ENCODE peak calls at places on chromosomes 16 and 17, in six cellular contexts. Z is choroid plexus epithelial cell, V is breast epithelium, U is ascending aorta, Q is ovary, D is GM10248. R is an unnamed sample.

GRCh38 chr16:50821586-50821985 is 79.7 kb downstream of the CYLD start:
- DNase-seq in Z (no peak), V (no peak), U (no peak), Q (no peak), D (no peak), R (no peak)

GRCh38 chr16:85461814-85462404 is 151.2 kb upstream of the GSE1 start:
- DNase-seq in Z (peak; percentile 63), V (no peak), U (no peak), Q (peak; percentile 61), D (no peak), R (no peak)

GRCh38 chr17:2892305-2892971 is 96.2 kb downstream of the RAP1GAP2 start:
- DNase-seq in Z (peak; percentile 79), V (peak; percentile 19), U (no peak), Q (no peak), D (no peak), R (no peak)

GRCh38 chr17:55434721-55435120 is 13.1 kb upstream of the MMD start:
- DNase-seq in Z (no peak), V (no peak), U (no peak), Q (no peak), D (no peak), R (no peak)

GRCh38 chr16:85002643-85003042 is 8.7 kb downstream of the ZDHHC7 start:
- DNase-seq in Z (no peak), V (no peak), U (no peak), Q (no peak), D (no peak), R (no peak)

GRCh38 chr17:36977066-36977465 is 28.3 kb downstream of the AATF start:
- DNase-seq in Z (no peak), V (no peak), U (no peak), Q (no peak), D (no peak), R (no peak)

GRCh38 chr17:1643999-1644492 is 1.5 kb downstream of the SCARF1 start:
- DNase-seq in Z (no peak), V (no peak), U (no peak), Q (no peak), D (peak; percentile 41), R (no peak)

GRCh38 chr16:67873435-67874146 is 739 bp downstream of the EDC4 start:
- DNase-seq in Z (no peak), V (no peak), U (no peak), Q (no peak), D (no peak), R (no peak)

GRCh38 chr16:55495616-55496289 is 13.1 kb upstream of the LPCAT2 start:
- DNase-seq in Z (peak; percentile 91), V (no peak), U (no peak), Q (no peak), D (no peak), R (no peak)

GRCh38 chr16:79329163-79329521 is 271.4 kb downstream of the MAF start:
- DNase-seq in Z (no peak), V (no peak), U (no peak), Q (no peak), D (no peak), R (no peak)

GRCh38 chr17:3710951-3711383 is 12.7 kb upstream of the HASPIN start:
- DNase-seq in Z (peak; percentile 74), V (no peak), U (no peak), Q (no peak), D (peak; percentile 87), R (no peak)

GRCh38 chr17:3804503-3804931 is 3.5 kb upstream of the ITGAE start:
- DNase-seq in Z (peak; percentile 69), V (no peak), U (no peak), Q (no peak), D (peak; percentile 78), R (no peak)

GRCh38 chr16:68422396-68422964 is 25.8 kb downstream of the SMPD3 start:
- DNase-seq in Z (no peak), V (no peak), U (no peak), Q (no peak), D (no peak), R (no peak)

GRCh38 chr16:11743308-11744074 is 834 bp upstream of the TXNDC11 start:
- DNase-seq in Z (peak; percentile 91), V (peak; percentile 46), U (peak; percentile 39), Q (peak; percentile 58), D (peak; percentile 35), R (no peak)

GRCh38 chr17:82767041-82767754 is 15.3 kb downstream of the TBCD start:
- DNase-seq in Z (peak; percentile 59), V (no peak), U (no peak), Q (peak; percentile 48), D (peak; percentile 67), R (peak; percentile 65)

GRCh38 chr16:87552772-87553171 is 49.5 kb upstream of the JPH3 start:
- DNase-seq in Z (peak; percentile 32), V (no peak), U (no peak), Q (no peak), D (no peak), R (no peak)

GRCh38 chr17:62848334-62848733 is 40.2 kb upstream of the MARCHF10 start:
- DNase-seq in Z (no peak), V (no peak), U (no peak), Q (no peak), D (no peak), R (no peak)

GRCh38 chr17:36977568-36977967 is 28.8 kb downstream of the AATF start:
- DNase-seq in Z (no peak), V (no peak), U (no peak), Q (no peak), D (no peak), R (no peak)

GRCh38 chr16:9800180-9800738 is 382.0 kb downstream of the GRIN2A start:
- DNase-seq in Z (no peak), V (no peak), U (no peak), Q (no peak), D (no peak), R (no peak)

GRCh38 chr16:53886482-53887378 is 182.8 kb downstream of the FTO start:
- DNase-seq in Z (no peak), V (no peak), U (no peak), Q (no peak), D (no peak), R (no peak)

GRCh38 chr16:72349719-72350118 is 177.8 kb upstream of the PMFBP1 start:
- DNase-seq in Z (no peak), V (no peak), U (no peak), Q (no peak), D (no peak), R (no peak)

GRCh38 chr17:65294184-65294719 is 157.1 kb downstream of the RGS9 start:
- DNase-seq in Z (peak; percentile 86), V (peak; percentile 26), U (no peak), Q (peak; percentile 63), D (peak; percentile 76), R (peak; percentile 59)
- TF ChIP-seq CTCF in Z (peak; percentile 95), V (peak; percentile 66), U (peak; percentile 64), Q (peak; percentile 52), D (peak; percentile 63), R (peak; percentile 91)

DNA sequence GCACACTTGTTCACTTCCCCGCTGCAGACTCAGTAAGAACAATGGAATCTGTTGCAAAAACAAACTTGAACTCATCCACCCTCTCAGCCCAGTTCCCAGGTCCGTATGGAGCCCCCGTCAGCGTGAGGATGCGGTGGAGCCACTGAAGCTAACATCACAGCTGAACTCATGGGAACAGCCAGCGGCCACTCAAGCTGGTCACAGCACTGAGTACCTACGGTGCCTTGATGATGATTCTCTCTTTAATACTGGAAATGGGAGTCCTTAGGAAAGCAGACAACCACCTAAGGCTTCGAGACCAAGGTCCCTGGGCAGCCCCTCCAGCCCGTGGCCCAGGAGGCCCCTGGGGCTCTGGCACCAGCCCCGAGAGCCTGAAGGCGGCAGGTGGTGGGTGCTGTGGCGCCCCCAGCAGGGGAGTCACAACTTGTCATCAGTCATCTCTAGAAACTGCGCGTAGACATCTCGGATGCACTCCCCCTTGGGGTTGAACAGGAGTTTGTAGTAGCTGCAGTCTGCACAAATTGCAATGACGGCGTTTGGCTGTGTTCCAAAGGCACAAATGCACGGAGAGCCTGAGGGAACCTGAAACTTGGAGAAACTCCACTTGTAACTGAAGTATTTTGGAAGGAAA is 31.0 kb upstream of the RHOT1 start:
- DNase-seq in Z (peak; percentile 88), V (no peak), U (no peak), Q (peak; percentile 72), D (no peak), R (no peak)
- TF ChIP-seq CTCF in Z (peak; percentile 69), V (no peak), U (no peak), Q (no peak), D (peak; percentile 31), R (peak; percentile 8)

GRCh38 chr17:74768069-74768762 is 7.9 kb downstream of the NAT9 start:
- DNase-seq in Z (peak; percentile 43), V (peak; percentile 89), U (peak; percentile 78), Q (no peak), D (no peak), R (no peak)
- TF ChIP-seq CTCF in Z (no peak), V (no peak), U (no peak), Q (no peak), D (no peak), R (no peak)

DNA sequence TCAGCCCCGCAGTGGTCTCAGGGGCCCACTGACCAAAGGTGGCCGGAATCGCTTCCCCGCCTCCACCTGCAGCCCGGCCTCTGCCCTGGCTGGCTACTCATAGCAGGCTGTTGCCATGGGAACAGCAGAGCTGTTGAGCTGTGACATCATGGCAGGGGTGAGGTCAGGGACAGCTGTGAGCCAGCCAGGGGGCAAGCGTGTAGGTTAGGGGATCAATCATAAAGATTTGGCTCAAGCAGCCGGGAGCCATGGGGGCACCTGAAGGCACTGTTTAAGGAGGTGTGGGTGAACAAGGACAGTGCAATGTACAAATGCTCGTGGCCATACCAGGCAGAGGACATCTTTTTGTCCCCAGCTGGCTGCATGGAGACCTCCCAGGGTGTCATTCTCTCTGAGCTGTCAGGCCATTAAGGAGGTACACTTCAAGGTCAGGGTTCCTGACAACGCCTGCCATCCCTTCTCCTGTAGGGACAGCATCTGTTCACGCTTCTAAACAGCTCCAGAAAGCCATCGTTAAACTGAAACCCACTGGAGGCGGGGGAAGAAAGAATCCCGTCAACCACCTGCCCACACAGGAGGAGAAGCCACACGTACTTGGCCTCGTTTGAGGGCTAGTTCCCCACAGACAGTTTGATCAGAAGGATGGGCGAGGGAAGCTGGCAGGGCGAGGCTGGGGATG is at the start of gene CEP295NL:
- DNase-seq in Z (peak; percentile 56), V (no peak), U (no peak), Q (no peak), D (no peak), R (no peak)
- TF ChIP-seq CTCF in Z (no peak), V (no peak), U (no peak), Q (no peak), D (no peak), R (no peak)